ENCODE peak calls at places on chromosomes 2 and 18, in nine cellular contexts. P is activated CD4-positive, CD25-positive, alpha-beta regulatory T cell treated with anti-CD3 and anti-CD28 coated beads, Interleukin-2, amount 50 U/mL, for 16 hours; D is HT1080; T is IMR-90; J is fibroblast of lung; V is CD4-positive, CD25-positive, alpha-beta regulatory T cell; K is astrocyte of the hippocampus; E is CD4-positive, alpha-beta memory T cell; O is iris pigment epithelial cell. I is an unnamed sample.

GRCh38 chr2:19361325-19361990 is 3.0 kb upstream of the OSR1 start:
- DNase-seq in P (no peak), D (no peak), T (no peak), J (peak; percentile 43), V (no peak), K (peak; percentile 58), E (no peak), O (peak; percentile 39), I (no peak)

GRCh38 chr18:51907687-51908597 is 432.1 kb upstream of the DCC start:
- DNase-seq in P (no peak), D (no peak), T (no peak), J (no peak), V (no peak), K (no peak), E (no peak), O (no peak), I (no peak)

GRCh38 chr2:27123302-27124150 is at the start of gene ABHD1:
- DNase-seq in P (peak; percentile 34), D (no peak), T (no peak), J (no peak), V (peak; percentile 73), K (peak; percentile 53), E (peak; percentile 56), O (no peak), I (no peak)

GRCh38 chr2:234095301-234095700 is 44.8 kb downstream of the SPP2 start:
- DNase-seq in P (no peak), D (no peak), T (no peak), J (no peak), V (no peak), K (no peak), E (no peak), O (no peak), I (no peak)

GRCh38 chr18:1806884-1807615 is 764.3 kb downstream of the METTL4 start:
- DNase-seq in P (no peak), D (no peak), T (no peak), J (no peak), V (no peak), K (no peak), E (no peak), O (no peak), I (no peak)

GRCh38 chr2:44715671-44716077 is 225.8 kb upstream of the SIX3 start:
- DNase-seq in P (no peak), D (peak; percentile 62), T (peak; percentile 27), J (peak; percentile 58), V (no peak), K (peak; percentile 64), E (no peak), O (peak; percentile 44), I (peak; percentile 56)

GRCh38 chr2:37643102-37644078 is 28.1 kb downstream of the CDC42EP3 start:
- DNase-seq in P (no peak), D (no peak), T (no peak), J (no peak), V (no peak), K (no peak), E (no peak), O (no peak), I (no peak)

GRCh38 chr2:191209346-191209745 is 35.9 kb upstream of the MYO1B start:
- DNase-seq in P (no peak), D (no peak), T (peak; percentile 41), J (no peak), V (no peak), K (no peak), E (no peak), O (peak; percentile 63), I (no peak)

GRCh38 chr2:191927991-191928390 is 81.1 kb upstream of the CAVIN2 start:
- DNase-seq in P (no peak), D (peak; percentile 40), T (peak; percentile 45), J (peak; percentile 70), V (no peak), K (peak; percentile 85), E (no peak), O (peak; percentile 60), I (peak; percentile 8)

GRCh38 chr2:11338580-11338979 is 5.9 kb downstream of the ROCK2 start:
- DNase-seq in P (no peak), D (no peak), T (no peak), J (no peak), V (no peak), K (no peak), E (no peak), O (no peak), I (no peak)

GRCh38 chr2:88176352-88176952 is 6.3 kb downstream of the THNSL2 start:
- DNase-seq in P (no peak), D (no peak), T (no peak), J (no peak), V (no peak), K (no peak), E (no peak), O (no peak), I (no peak)

GRCh38 chr2:3672861-3673670 is 15.1 kb downstream of the ALLC start:
- DNase-seq in P (no peak), D (no peak), T (no peak), J (no peak), V (no peak), K (no peak), E (no peak), O (no peak), I (no peak)

GRCh38 chr2:236054661-236055060 is 113.5 kb downstream of the GBX2 start:
- DNase-seq in P (no peak), D (no peak), T (no peak), J (no peak), V (no peak), K (no peak), E (no peak), O (no peak), I (no peak)

GRCh38 chr2:127024769-127025356 is 82.1 kb downstream of the BIN1 start:
- DNase-seq in P (no peak), D (no peak), T (peak; percentile 40), J (no peak), V (no peak), K (peak; percentile 72), E (no peak), O (peak; percentile 59), I (peak; percentile 28)

GRCh38 chr18:13381907-13382682 is 163.5 kb downstream of the LDLRAD4 start:
- DNase-seq in P (no peak), D (no peak), T (peak; percentile 21), J (peak; percentile 40), V (peak; percentile 64), K (peak; percentile 90), E (peak; percentile 83), O (peak; percentile 81), I (no peak)

GRCh38 chr2:188902906-188903305 is 71.3 kb upstream of the COL3A1 start:
- DNase-seq in P (no peak), D (peak; percentile 15), T (peak; percentile 50), J (peak; percentile 57), V (no peak), K (peak; percentile 49), E (no peak), O (peak; percentile 85), I (peak; percentile 38)

GRCh38 chr18:54060343-54061005 is 164.0 kb downstream of the MBD2 start:
- DNase-seq in P (no peak), D (no peak), T (no peak), J (no peak), V (no peak), K (no peak), E (no peak), O (no peak), I (no peak)

GRCh38 chr2:151657667-151658076 is 76.6 kb downstream of the NEB start:
- DNase-seq in P (no peak), D (peak; percentile 33), T (no peak), J (peak; percentile 10), V (no peak), K (peak; percentile 69), E (no peak), O (peak; percentile 29), I (no peak)

GRCh38 chr2:213152065-213152794 is 818 bp upstream of the IKZF2 start:
- DNase-seq in P (no peak), D (peak; percentile 53), T (peak; percentile 77), J (peak; percentile 68), V (no peak), K (peak; percentile 88), E (peak; percentile 13), O (peak; percentile 91), I (peak; percentile 71)